ENCODE peak calls at places on chromosomes 1 and 21, in eight cellular contexts. Y is HepG2, C is GM12878, Z is upper lobe of left lung, A is Panc1, H is HCT116, P is GM23338, G is K562. T is an unnamed sample.

GRCh38 chr1:160080381-160081100 is 797 bp upstream of the KCNJ9 start:
- ATAC-seq in Z (no peak), C (no peak), Y (no peak), G (no peak), A (no peak), H (no peak), P (no peak), T (no peak)

GRCh38 chr1:39178541-39179431 is 25.7 kb upstream of the MACF1 start:
- ATAC-seq in Z (no peak), C (no peak), H (peak), Y (peak), A (peak), G (peak), P (peak), T (peak)

GRCh38 chr21:23574932-23575331 is 2032.3 kb downstream of the MRPL39 start:
- ATAC-seq in Y (no peak), G (no peak), P (peak), A (no peak), C (peak), H (no peak), Z (no peak), T (no peak)

GRCh38 chr1:225950905-225951351 is 9.9 kb upstream of the LEFTY2 start:
- ATAC-seq in C (no peak), P (peak), Y (peak), Z (peak), A (peak), H (peak), G (peak), T (no peak)

GRCh38 chr1:241839369-241839990 is 8.5 kb upstream of the EXO1 start:
- ATAC-seq in A (no peak), P (no peak), Y (no peak), G (no peak), C (peak), H (no peak), Z (no peak), T (no peak)

GRCh38 chr1:115266729-115267421 is 71.2 kb downstream of the NGF start:
- ATAC-seq in A (no peak), G (no peak), Z (no peak), H (no peak), C (no peak), Y (no peak), P (no peak), T (no peak)

GRCh38 chr21:34220556-34221195 is 143.1 kb upstream of the KCNE2 start:
- ATAC-seq in G (no peak), H (no peak), A (no peak), P (no peak), Y (no peak), C (no peak), Z (no peak), T (no peak)

GRCh38 chr1:113453771-113454083 is 63.4 kb downstream of the MAGI3 start:
- ATAC-seq in H (no peak), A (no peak), Y (no peak), P (no peak), Z (peak), G (no peak), C (no peak), T (no peak)

GRCh38 chr1:2525524-2525895 is 886 bp downstream of the PANK4 start:
- ATAC-seq in H (peak), Y (peak), P (no peak), G (peak), A (no peak), C (no peak), Z (no peak), T (no peak)

GRCh38 chr21:19935459-19935858 is 1062.8 kb upstream of the NCAM2 start:
- ATAC-seq in P (no peak), Z (no peak), Y (no peak), C (peak), A (no peak), H (no peak), G (no peak), T (no peak)

GRCh38 chr1:101215363-101216011 is 21.3 kb upstream of the S1PR1 start:
- ATAC-seq in Y (no peak), P (no peak), G (no peak), C (no peak), H (no peak), A (no peak), Z (no peak), T (no peak)

GRCh38 chr1:110857964-110858948 is 14.7 kb upstream of the CD53 start:
- ATAC-seq in Z (no peak), P (no peak), A (no peak), G (peak), H (no peak), C (peak), Y (no peak), T (no peak)

GRCh38 chr1:193031431-193031830 is 27.7 kb downstream of the UCHL5 start:
- ATAC-seq in C (peak), H (peak), G (peak), A (no peak), P (no peak), Z (no peak), Y (peak), T (no peak)

GRCh38 chr21:37582613-37583012 is 216.0 kb downstream of the DYRK1A start:
- ATAC-seq in C (peak), G (peak), P (peak), A (peak), Y (peak), Z (no peak), H (peak), T (peak)

GRCh38 chr1:19744335-19744743 is 55.4 kb downstream of the TMCO4 start:
- ATAC-seq in C (no peak), A (no peak), Y (no peak), P (no peak), H (no peak), Z (no peak), G (no peak), T (no peak)

GRCh38 chr1:8389962-8390535 is 72.1 kb downstream of the SLC45A1 start:
- ATAC-seq in P (no peak), H (no peak), Y (no peak), C (no peak), Z (no peak), G (no peak), A (no peak), T (no peak)

GRCh38 chr21:40938078-40938477 is 91.1 kb upstream of the DSCAM start:
- ATAC-seq in G (no peak), Y (no peak), Z (no peak), P (no peak), A (no peak), H (no peak), C (no peak), T (no peak)

GRCh38 chr1:2528016-2528415 is 1.6 kb upstream of the PANK4 start:
- ATAC-seq in P (no peak), A (no peak), Y (no peak), H (no peak), G (no peak), C (no peak), Z (no peak), T (no peak)

GRCh38 chr1:227895828-227896685 is 51.7 kb downstream of the WNT9A start:
- ATAC-seq in Z (no peak), C (no peak), Y (peak), P (peak), G (peak), A (peak), H (peak), T (peak)

GRCh38 chr1:54698346-54698745 is 17.3 kb upstream of the TTC4 start:
- ATAC-seq in H (no peak), C (no peak), Z (no peak), G (peak), P (no peak), Y (no peak), A (no peak), T (no peak)

GRCh38 chr21:46376231-46376628 is 52.3 kb downstream of the PCNT start:
- ATAC-seq in Z (no peak), C (no peak), G (no peak), P (no peak), A (no peak), H (no peak), Y (no peak), T (no peak)

GRCh38 chr1:28297826-28298225 is 31.0 kb upstream of the MED18 start:
- ATAC-seq in G (no peak), A (no peak), H (no peak), Z (no peak), C (peak), Y (no peak), P (no peak), T (no peak)

GRCh38 chr1:93559045-93559444 is 111.1 kb downstream of the FNBP1L start:
- ATAC-seq in G (no peak), P (no peak), A (no peak), H (no peak), Z (no peak), C (no peak), Y (no peak), T (no peak)

GRCh38 chr1:230643887-230644286 is 1.6 kb downstream of the COG2 start:
- ATAC-seq in P (no peak), A (no peak), H (no peak), Z (no peak), C (no peak), G (no peak), Y (no peak), T (no peak)

GRCh38 chr1:50747394-50747793 is 212.7 kb downstream of the FAF1 start:
- ATAC-seq in P (no peak), H (no peak), A (no peak), Z (no peak), G (no peak), C (no peak), Y (no peak), T (no peak)

GRCh38 chr1:19038096-19038495 is 81.6 kb upstream of the IFFO2 start:
- ATAC-seq in Y (no peak), C (no peak), P (no peak), A (no peak), Z (no peak), G (no peak), H (no peak), T (no peak)

GRCh38 chr1:160738266-160738665 is 781 bp upstream of the SLAMF7 start:
- ATAC-seq in P (no peak), C (no peak), Y (no peak), A (no peak), G (no peak), H (no peak), Z (no peak), T (no peak)

GRCh38 chr21:36874665-36875064 is 91.8 kb downstream of the HLCS start:
- ATAC-seq in C (no peak), Y (no peak), Z (no peak), P (no peak), A (no peak), G (no peak), H (no peak), T (no peak)

GRCh38 chr1:41954533-41954944 is 35.8 kb upstream of the HIVEP3 start:
- ATAC-seq in G (no peak), Z (no peak), Y (no peak), H (peak), A (peak), P (peak), C (no peak), T (no peak)

GRCh38 chr1:39331647-39332046 is 127.2 kb downstream of the MACF1 start:
- ATAC-seq in P (no peak), G (no peak), A (no peak), Z (no peak), H (no peak), Y (no peak), C (no peak), T (no peak)

GRCh38 chr1:82788038-82788437 is 987.3 kb downstream of the ADGRL2 start:
- ATAC-seq in P (no peak), A (no peak), G (no peak), H (no peak), C (no peak), Y (no peak), Z (no peak), T (no peak)

GRCh38 chr1:228178737-228179720 is 13.4 kb downstream of the IBA57 start:
- ATAC-seq in A (no peak), Y (no peak), P (no peak), G (peak), C (no peak), Z (no peak), H (no peak), T (peak)

GRCh38 chr1:94746635-94747525 is 73.3 kb upstream of the SLC44A3 start:
- ATAC-seq in P (no peak), C (no peak), Z (peak), G (no peak), A (no peak), H (no peak), Y (no peak), T (peak)

GRCh38 chr1:229280037-229280828 is 9.3 kb downstream of the RAB4A start:
- ATAC-seq in P (no peak), G (peak), C (no peak), Z (no peak), A (no peak), Y (no peak), H (no peak), T (no peak)

GRCh38 chr1:52603680-52604501 is 1.7 kb downstream of the GPX7 start:
- ATAC-seq in A (no peak), H (no peak), G (peak), Z (no peak), P (no peak), Y (no peak), C (peak), T (peak)

GRCh38 chr1:81974883-81975555 is 174.3 kb downstream of the ADGRL2 start:
- ATAC-seq in C (no peak), H (no peak), G (no peak), Z (no peak), Y (peak), P (peak), A (no peak), T (no peak)

GRCh38 chr1:94383966-94384408 is 34.2 kb upstream of the ABCD3 start:
- ATAC-seq in H (no peak), C (peak), Y (peak), G (no peak), P (no peak), Z (peak), A (peak), T (no peak)

GRCh38 chr1:10544239-10544638 is 69.5 kb downstream of the PEX14 start:
- ATAC-seq in Z (no peak), Y (no peak), A (no peak), P (no peak), H (no peak), C (no peak), G (no peak), T (no peak)

GRCh38 chr1:56309065-56309464 is 270.3 kb downstream of the PLPP3 start:
- ATAC-seq in Z (no peak), G (no peak), Y (no peak), H (no peak), P (no peak), A (no peak), C (no peak), T (no peak)

GRCh38 chr21:39004776-39005605 is 178.3 kb downstream of the PSMG1 start:
- ATAC-seq in C (no peak), Z (peak), G (peak), A (no peak), Y (peak), P (peak), H (no peak), T (peak)

GRCh38 chr21:39009587-39010225 is 173.5 kb downstream of the PSMG1 start:
- ATAC-seq in Y (no peak), G (no peak), H (no peak), P (no peak), C (no peak), Z (no peak), A (no peak), T (no peak)

GRCh38 chr21:39007985-39008384 is 175.3 kb downstream of the PSMG1 start:
- ATAC-seq in H (no peak), A (no peak), Y (no peak), G (no peak), C (no peak), P (no peak), Z (no peak), T (no peak)

GRCh38 chr21:39006653-39007417 is 176.4 kb downstream of the PSMG1 start:
- ATAC-seq in Z (peak), C (no peak), G (no peak), A (no peak), P (peak), Y (no peak), H (no peak), T (peak)

GRCh38 chr21:39007532-39007931 is 175.7 kb downstream of the PSMG1 start:
- ATAC-seq in C (no peak), Y (no peak), Z (no peak), H (no peak), P (no peak), A (no peak), G (no peak), T (no peak)
- TF ChIP-seq POLR2AphosphoS5 in C (no peak), Y (no peak), Z (no peak), H (no peak), P (no peak), A (no peak), G (no peak), T (no peak)

GRCh38 chr21:42009018-42009830 is 936 bp downstream of the ZBTB21 start:
- ATAC-seq in H (peak), Z (peak), Y (peak), G (peak), A (peak), C (peak), P (peak), T (peak)

GRCh38 chr21:42009831-42010506 is at the start of gene ZBTB21:
- ATAC-seq in H (peak), P (peak), Z (peak), C (peak), G (peak), A (peak), Y (peak), T (peak)

GRCh38 chr21:42012344-42012743 is 2.2 kb upstream of the ZBTB21 start:
- ATAC-seq in C (no peak), G (no peak), A (no peak), Z (no peak), P (no peak), Y (no peak), H (no peak), T (no peak)

GRCh38 chr21:42012763-42013329 is 2.7 kb upstream of the ZBTB21 start:
- ATAC-seq in P (no peak), H (no peak), G (no peak), C (no peak), Y (no peak), Z (no peak), A (no peak), T (no peak)

GRCh38 chr21:42010507-42011493 is 640 bp upstream of the ZBTB21 start:
- ATAC-seq in H (peak), Y (peak), P (peak), C (peak), Z (peak), A (peak), G (peak), T (peak)
- TF ChIP-seq POLR2AphosphoS5 in H (peak), Y (peak), P (peak), C (no peak), Z (peak), A (no peak), G (peak), T (peak)

DNA sequence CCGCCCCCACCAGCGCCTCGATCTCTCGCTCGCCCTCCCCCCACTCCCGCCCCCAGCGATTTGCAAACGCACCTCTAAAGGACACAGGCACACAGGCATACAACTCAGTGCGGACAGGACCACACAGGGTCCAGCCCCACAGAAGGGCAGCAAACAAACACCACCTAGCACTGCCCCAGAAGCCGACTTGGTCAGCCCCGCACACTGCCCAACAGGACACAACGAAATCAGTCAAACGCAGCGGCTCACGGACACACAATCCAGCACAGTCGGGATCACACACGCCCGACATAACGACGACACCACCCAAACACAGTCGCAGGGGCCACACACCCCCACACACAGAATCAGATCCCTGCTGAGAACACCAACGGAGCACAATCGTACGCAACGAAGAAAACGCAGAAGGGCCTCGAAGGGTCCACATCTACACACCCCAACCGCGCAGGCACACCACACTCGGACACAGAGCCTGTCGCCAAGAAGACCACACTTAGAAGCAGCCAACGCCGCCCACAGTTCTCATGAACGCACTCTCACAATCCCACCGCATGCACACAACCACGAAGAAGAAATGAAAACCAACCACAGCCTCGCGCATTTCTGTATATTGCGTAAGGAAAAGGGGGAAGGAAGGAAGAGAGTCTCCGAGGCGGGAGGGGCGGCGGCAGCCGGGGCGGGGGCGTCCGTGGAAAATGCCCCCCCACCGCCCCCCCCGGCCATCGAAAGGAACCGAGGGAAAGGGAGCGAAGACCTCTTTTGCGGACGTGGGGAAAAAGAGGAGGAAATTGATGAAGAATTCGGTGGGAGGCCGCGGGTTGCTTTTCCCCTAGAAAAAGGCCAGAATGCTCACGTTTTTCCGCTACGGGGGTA is 475 bp downstream of the TAL1 start:
- ATAC-seq in H (no peak), Y (no peak), G (peak), C (peak), Z (peak), A (no peak), P (peak), T (no peak)
- TF ChIP-seq POLR2AphosphoS5 in H (no peak), Y (no peak), G (peak), C (no peak), Z (peak), A (no peak), P (no peak), T (peak)

DNA sequence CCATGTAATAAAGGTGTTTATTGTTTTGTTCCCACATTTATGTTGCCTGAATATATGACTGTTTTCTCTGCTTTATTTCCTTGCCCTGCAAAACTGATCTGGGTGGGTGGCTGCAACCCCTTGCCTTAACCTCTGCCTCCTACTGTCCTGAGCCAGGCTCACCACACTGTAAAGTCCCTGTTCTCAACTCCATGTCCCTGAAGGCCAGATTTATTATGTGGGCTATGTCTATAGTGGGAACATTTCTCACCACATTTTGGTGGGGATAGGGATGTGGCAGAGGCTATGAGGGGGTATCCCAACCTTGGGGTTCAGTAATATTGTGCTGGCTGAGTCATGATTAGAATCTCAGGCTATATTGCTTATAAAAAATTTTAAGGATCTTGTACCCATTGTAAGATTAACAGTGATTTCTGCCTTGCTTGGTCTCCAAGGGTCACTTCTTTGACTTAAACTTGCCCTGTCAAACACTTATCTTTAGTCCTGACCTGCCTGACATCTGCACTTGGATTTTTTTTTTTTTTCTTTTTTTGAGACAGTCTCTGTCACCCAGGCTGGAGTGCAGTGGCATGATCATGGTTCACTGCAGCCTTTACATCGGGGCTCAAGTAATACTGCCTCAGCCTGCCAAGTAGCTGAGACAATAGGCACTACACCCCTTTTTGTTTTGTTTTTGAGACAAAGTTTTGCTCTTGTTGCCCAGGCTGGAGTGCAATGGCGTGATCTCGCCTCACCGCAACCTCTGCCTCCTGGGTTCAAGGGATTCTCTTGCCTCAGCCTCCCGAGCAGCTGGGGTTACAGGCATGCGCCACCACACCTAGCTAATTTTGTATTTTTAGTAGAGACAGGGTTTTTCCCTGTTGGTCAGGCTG is 3.6 kb downstream of the RPS8 start:
- ATAC-seq in A (no peak), P (no peak), H (no peak), G (no peak), Z (no peak), C (no peak), Y (no peak), T (no peak)
- TF ChIP-seq POLR2AphosphoS5 in A (no peak), P (no peak), H (no peak), G (peak), Z (no peak), C (peak), Y (no peak), T (no peak)